ENCODE peak calls at places on chromosomes 1 and 21, in seven cellular contexts. One of them, this sample, is unnamed.

GRCh38 chr1:9436258-9436657 is 103.0 kb upstream of the SLC25A33 start:
- DNase-seq in amniotic stem cell: no peak
- DNase-seq in SHP77: no peak
- DNase-seq in nucleus accumbens: no peak
- DNase-seq in Caco-2: no peak
- DNase-seq in tibial artery: no peak
- DNase-seq in EL: no peak
- DNase-seq in this sample: no peak

GRCh38 chr1:45516465-45516864 is 5.2 kb downstream of the PRDX1 start:
- DNase-seq in EL: no peak
- DNase-seq in amniotic stem cell: no peak
- DNase-seq in Caco-2: no peak
- DNase-seq in SHP77: no peak
- DNase-seq in tibial artery: no peak
- DNase-seq in nucleus accumbens: no peak
- DNase-seq in this sample: no peak

GRCh38 chr1:41619511-41620364 is 135.3 kb upstream of the EDN2 start:
- DNase-seq in SHP77: no peak
- DNase-seq in EL: no peak
- DNase-seq in nucleus accumbens: no peak
- DNase-seq in amniotic stem cell: no peak
- DNase-seq in Caco-2: no peak
- DNase-seq in tibial artery: peak; percentile 15
- DNase-seq in this sample: no peak

GRCh38 chr21:43697758-43698643 is 20.9 kb upstream of the PDXK start:
- DNase-seq in amniotic stem cell: no peak
- DNase-seq in EL: no peak
- DNase-seq in Caco-2: no peak
- DNase-seq in nucleus accumbens: no peak
- DNase-seq in SHP77: no peak
- DNase-seq in tibial artery: no peak
- DNase-seq in this sample: peak; percentile 16

GRCh38 chr1:227918736-227919135 is 29.0 kb downstream of the WNT9A start:
- DNase-seq in nucleus accumbens: no peak
- DNase-seq in SHP77: no peak
- DNase-seq in Caco-2: no peak
- DNase-seq in amniotic stem cell: no peak
- DNase-seq in EL: no peak
- DNase-seq in tibial artery: no peak
- DNase-seq in this sample: no peak

GRCh38 chr1:119673171-119673940 is 25.3 kb upstream of the ZNF697 start:
- DNase-seq in Caco-2: no peak
- DNase-seq in amniotic stem cell: no peak
- DNase-seq in nucleus accumbens: no peak
- DNase-seq in tibial artery: no peak
- DNase-seq in EL: peak; percentile 36
- DNase-seq in SHP77: no peak
- DNase-seq in this sample: no peak

GRCh38 chr1:41576620-41577019 is 92.1 kb upstream of the EDN2 start:
- DNase-seq in SHP77: no peak
- DNase-seq in Caco-2: no peak
- DNase-seq in amniotic stem cell: no peak
- DNase-seq in nucleus accumbens: no peak
- DNase-seq in tibial artery: no peak
- DNase-seq in EL: no peak
- DNase-seq in this sample: no peak

GRCh38 chr1:69215883-69216282 is 351.8 kb upstream of the LRRC7 start:
- DNase-seq in SHP77: no peak
- DNase-seq in nucleus accumbens: no peak
- DNase-seq in EL: no peak
- DNase-seq in Caco-2: no peak
- DNase-seq in amniotic stem cell: no peak
- DNase-seq in tibial artery: no peak
- DNase-seq in this sample: no peak

GRCh38 chr1:160681067-160681890 is 30.3 kb downstream of the CD48 start:
- DNase-seq in tibial artery: peak; percentile 76
- DNase-seq in SHP77: peak; percentile 64
- DNase-seq in amniotic stem cell: peak; percentile 0
- DNase-seq in Caco-2: peak; percentile 74
- DNase-seq in EL: peak; percentile 58
- DNase-seq in nucleus accumbens: peak; percentile 21
- DNase-seq in this sample: peak; percentile 93

GRCh38 chr1:178739285-178740045 is 14.4 kb downstream of the RALGPS2 start:
- DNase-seq in Caco-2: no peak
- DNase-seq in tibial artery: no peak
- DNase-seq in SHP77: no peak
- DNase-seq in amniotic stem cell: no peak
- DNase-seq in nucleus accumbens: no peak
- DNase-seq in EL: peak; percentile 13
- DNase-seq in this sample: no peak

GRCh38 chr1:203567596-203567995 is 59.0 kb upstream of the ATP2B4 start:
- DNase-seq in nucleus accumbens: no peak
- DNase-seq in Caco-2: no peak
- DNase-seq in tibial artery: no peak
- DNase-seq in SHP77: no peak
- DNase-seq in EL: no peak
- DNase-seq in amniotic stem cell: no peak
- DNase-seq in this sample: no peak

GRCh38 chr1:183804916-183805734 is at the start of gene RGL1:
- DNase-seq in Caco-2: peak; percentile 81
- DNase-seq in tibial artery: peak; percentile 84
- DNase-seq in SHP77: peak; percentile 35
- DNase-seq in nucleus accumbens: peak; percentile 83
- DNase-seq in amniotic stem cell: peak; percentile 64
- DNase-seq in EL: peak; percentile 71
- DNase-seq in this sample: peak; percentile 63

GRCh38 chr1:78469561-78469960 is 21.2 kb upstream of the PTGFR start:
- DNase-seq in EL: no peak
- DNase-seq in amniotic stem cell: no peak
- DNase-seq in nucleus accumbens: no peak
- DNase-seq in tibial artery: no peak
- DNase-seq in Caco-2: no peak
- DNase-seq in SHP77: no peak
- DNase-seq in this sample: no peak

GRCh38 chr1:85494074-85494956 is 29.4 kb upstream of the DDAH1 start:
- DNase-seq in EL: no peak
- DNase-seq in SHP77: no peak
- DNase-seq in amniotic stem cell: no peak
- DNase-seq in nucleus accumbens: no peak
- DNase-seq in Caco-2: no peak
- DNase-seq in tibial artery: no peak
- DNase-seq in this sample: no peak

GRCh38 chr1:20974069-20974468 is 187.0 kb upstream of the HP1BP3 start:
- DNase-seq in amniotic stem cell: peak; percentile 8
- DNase-seq in nucleus accumbens: no peak
- DNase-seq in SHP77: no peak
- DNase-seq in Caco-2: no peak
- DNase-seq in EL: peak; percentile 85
- DNase-seq in tibial artery: no peak
- DNase-seq in this sample: no peak

This sample was measured in activated effector memory CD4-positive, alpha-beta T cell treated with anti-CD3 and anti-CD28 coated beads, Interleukin-2, amount 50 U/mL, for 16 hours.